ENCODE peak calls at places on chromosome 1, in ten cellular contexts. One of them, this sample, is unnamed.

GRCh38 chr1:39981957-39982356 is 27.0 kb downstream of the MFSD2A start:
- DNase-seq in stomach: no peak
- DNase-seq in midbrain: no peak
- DNase-seq in activated CD4-positive, alpha-beta T cell treated with anti-CD3 and anti-CD28 coated beads for 24 hours: no peak
- DNase-seq in choroid plexus epithelial cell: peak
- DNase-seq in LHCN-M2: peak
- DNase-seq in AML-193: no peak
- DNase-seq in M059J: peak
- DNase-seq in A172: peak
- DNase-seq in NCI-H1417: no peak
- DNase-seq in this sample: no peak

GRCh38 chr1:207935166-207935583 is 24.2 kb upstream of the CD34 start:
- DNase-seq in M059J: no peak
- DNase-seq in stomach: no peak
- DNase-seq in A172: no peak
- DNase-seq in NCI-H1417: no peak
- DNase-seq in choroid plexus epithelial cell: no peak
- DNase-seq in AML-193: no peak
- DNase-seq in midbrain: no peak
- DNase-seq in activated CD4-positive, alpha-beta T cell treated with anti-CD3 and anti-CD28 coated beads for 24 hours: no peak
- DNase-seq in LHCN-M2: no peak
- DNase-seq in this sample: no peak

GRCh38 chr1:88075813-88076212 is 608.3 kb upstream of the PKN2 start:
- DNase-seq in LHCN-M2: no peak
- DNase-seq in midbrain: no peak
- DNase-seq in M059J: no peak
- DNase-seq in A172: no peak
- DNase-seq in choroid plexus epithelial cell: no peak
- DNase-seq in stomach: no peak
- DNase-seq in activated CD4-positive, alpha-beta T cell treated with anti-CD3 and anti-CD28 coated beads for 24 hours: no peak
- DNase-seq in NCI-H1417: no peak
- DNase-seq in AML-193: no peak
- DNase-seq in this sample: no peak

GRCh38 chr1:146012703-146013565 is 8.6 kb downstream of the HJV start:
- DNase-seq in NCI-H1417: peak
- DNase-seq in M059J: peak
- DNase-seq in midbrain: peak
- DNase-seq in stomach: peak
- DNase-seq in choroid plexus epithelial cell: peak
- DNase-seq in AML-193: peak
- DNase-seq in activated CD4-positive, alpha-beta T cell treated with anti-CD3 and anti-CD28 coated beads for 24 hours: peak
- DNase-seq in A172: peak
- DNase-seq in LHCN-M2: peak
- DNase-seq in this sample: no peak

GRCh38 chr1:111992396-111992985 is 3.0 kb upstream of the KCND3 start:
- DNase-seq in A172: no peak
- DNase-seq in choroid plexus epithelial cell: no peak
- DNase-seq in activated CD4-positive, alpha-beta T cell treated with anti-CD3 and anti-CD28 coated beads for 24 hours: no peak
- DNase-seq in stomach: no peak
- DNase-seq in AML-193: no peak
- DNase-seq in M059J: no peak
- DNase-seq in midbrain: peak
- DNase-seq in NCI-H1417: no peak
- DNase-seq in LHCN-M2: no peak
- DNase-seq in this sample: no peak

GRCh38 chr1:151972533-151973270 is 21.0 kb downstream of the S100A10 start:
- DNase-seq in choroid plexus epithelial cell: peak
- DNase-seq in stomach: peak
- DNase-seq in AML-193: no peak
- DNase-seq in midbrain: no peak
- DNase-seq in M059J: peak
- DNase-seq in activated CD4-positive, alpha-beta T cell treated with anti-CD3 and anti-CD28 coated beads for 24 hours: no peak
- DNase-seq in NCI-H1417: no peak
- DNase-seq in LHCN-M2: peak
- DNase-seq in A172: peak
- DNase-seq in this sample: no peak

GRCh38 chr1:70043806-70044205 is 161.6 kb downstream of the LRRC40 start:
- DNase-seq in NCI-H1417: no peak
- DNase-seq in activated CD4-positive, alpha-beta T cell treated with anti-CD3 and anti-CD28 coated beads for 24 hours: no peak
- DNase-seq in AML-193: peak
- DNase-seq in A172: peak
- DNase-seq in LHCN-M2: peak
- DNase-seq in midbrain: no peak
- DNase-seq in choroid plexus epithelial cell: peak
- DNase-seq in stomach: no peak
- DNase-seq in M059J: peak
- DNase-seq in this sample: no peak

GRCh38 chr1:43438006-43438405 is 15.7 kb downstream of the HYI start:
- DNase-seq in NCI-H1417: no peak
- DNase-seq in AML-193: no peak
- DNase-seq in M059J: no peak
- DNase-seq in stomach: peak
- DNase-seq in LHCN-M2: no peak
- DNase-seq in choroid plexus epithelial cell: no peak
- DNase-seq in A172: no peak
- DNase-seq in midbrain: no peak
- DNase-seq in activated CD4-positive, alpha-beta T cell treated with anti-CD3 and anti-CD28 coated beads for 24 hours: no peak
- DNase-seq in this sample: peak

GRCh38 chr1:94236630-94237290 is 624 bp downstream of the ARHGAP29 start:
- DNase-seq in midbrain: no peak
- DNase-seq in stomach: peak
- DNase-seq in A172: peak
- DNase-seq in AML-193: no peak
- DNase-seq in choroid plexus epithelial cell: peak
- DNase-seq in activated CD4-positive, alpha-beta T cell treated with anti-CD3 and anti-CD28 coated beads for 24 hours: no peak
- DNase-seq in NCI-H1417: peak
- DNase-seq in M059J: peak
- DNase-seq in LHCN-M2: peak
- DNase-seq in this sample: no peak

GRCh38 chr1:151145158-151146071 is 1.0 kb downstream of the SEMA6C start:
- DNase-seq in AML-193: no peak
- DNase-seq in NCI-H1417: no peak
- DNase-seq in M059J: peak
- DNase-seq in activated CD4-positive, alpha-beta T cell treated with anti-CD3 and anti-CD28 coated beads for 24 hours: no peak
- DNase-seq in LHCN-M2: peak
- DNase-seq in A172: no peak
- DNase-seq in stomach: no peak
- DNase-seq in choroid plexus epithelial cell: peak
- DNase-seq in midbrain: no peak
- DNase-seq in this sample: peak

GRCh38 chr1:184941094-184941733 is 33.1 kb downstream of the NIBAN1 start:
- DNase-seq in activated CD4-positive, alpha-beta T cell treated with anti-CD3 and anti-CD28 coated beads for 24 hours: no peak
- DNase-seq in NCI-H1417: no peak
- DNase-seq in M059J: no peak
- DNase-seq in midbrain: no peak
- DNase-seq in choroid plexus epithelial cell: no peak
- DNase-seq in AML-193: no peak
- DNase-seq in LHCN-M2: no peak
- DNase-seq in stomach: no peak
- DNase-seq in A172: no peak
- DNase-seq in this sample: no peak

GRCh38 chr1:1216770-1217620 is 3.0 kb upstream of the TNFRSF4 start:
- DNase-seq in choroid plexus epithelial cell: no peak
- DNase-seq in AML-193: no peak
- DNase-seq in M059J: no peak
- DNase-seq in stomach: no peak
- DNase-seq in midbrain: no peak
- DNase-seq in A172: no peak
- DNase-seq in LHCN-M2: no peak
- DNase-seq in NCI-H1417: no peak
- DNase-seq in activated CD4-positive, alpha-beta T cell treated with anti-CD3 and anti-CD28 coated beads for 24 hours: no peak
- DNase-seq in this sample: no peak

GRCh38 chr1:229882621-229883020 is 184.4 kb upstream of the GALNT2 start:
- DNase-seq in activated CD4-positive, alpha-beta T cell treated with anti-CD3 and anti-CD28 coated beads for 24 hours: no peak
- DNase-seq in LHCN-M2: no peak
- DNase-seq in choroid plexus epithelial cell: no peak
- DNase-seq in midbrain: no peak
- DNase-seq in A172: no peak
- DNase-seq in NCI-H1417: no peak
- DNase-seq in AML-193: no peak
- DNase-seq in stomach: no peak
- DNase-seq in M059J: no peak
- DNase-seq in this sample: no peak

GRCh38 chr1:160149235-160149634 is 2.2 kb upstream of the ATP1A4 start:
- DNase-seq in stomach: no peak
- DNase-seq in choroid plexus epithelial cell: no peak
- DNase-seq in M059J: no peak
- DNase-seq in midbrain: no peak
- DNase-seq in A172: no peak
- DNase-seq in AML-193: no peak
- DNase-seq in LHCN-M2: no peak
- DNase-seq in activated CD4-positive, alpha-beta T cell treated with anti-CD3 and anti-CD28 coated beads for 24 hours: no peak
- DNase-seq in NCI-H1417: no peak
- DNase-seq in this sample: no peak

GRCh38 chr1:184791199-184791935 is 36.7 kb upstream of the EDEM3 start:
- DNase-seq in M059J: peak
- DNase-seq in A172: peak
- DNase-seq in NCI-H1417: no peak
- DNase-seq in LHCN-M2: peak
- DNase-seq in choroid plexus epithelial cell: peak
- DNase-seq in midbrain: no peak
- DNase-seq in AML-193: no peak
- DNase-seq in activated CD4-positive, alpha-beta T cell treated with anti-CD3 and anti-CD28 coated beads for 24 hours: no peak
- DNase-seq in stomach: no peak
- DNase-seq in this sample: no peak

GRCh38 chr1:41496080-41497055 is 11.9 kb upstream of the EDN2 start:
- DNase-seq in choroid plexus epithelial cell: peak
- DNase-seq in NCI-H1417: peak
- DNase-seq in midbrain: no peak
- DNase-seq in stomach: peak
- DNase-seq in A172: peak
- DNase-seq in M059J: peak
- DNase-seq in AML-193: no peak
- DNase-seq in activated CD4-positive, alpha-beta T cell treated with anti-CD3 and anti-CD28 coated beads for 24 hours: no peak
- DNase-seq in LHCN-M2: peak
- DNase-seq in this sample: peak

GRCh38 chr1:173329747-173330146 is 122.6 kb upstream of the TNFSF4 start:
- DNase-seq in NCI-H1417: no peak
- DNase-seq in LHCN-M2: peak
- DNase-seq in A172: peak
- DNase-seq in activated CD4-positive, alpha-beta T cell treated with anti-CD3 and anti-CD28 coated beads for 24 hours: no peak
- DNase-seq in midbrain: no peak
- DNase-seq in AML-193: no peak
- DNase-seq in stomach: no peak
- DNase-seq in choroid plexus epithelial cell: peak
- DNase-seq in M059J: peak
- DNase-seq in this sample: no peak